ENCODE peak calls at places on chromosome 18, in four cellular contexts. H is astrocyte, D is tibial artery, N is lower lobe of right lung. J is an unnamed sample.

GRCh38 chr18:2150566-2150965 is 420.7 kb downstream of the METTL4 start:
- DNase-seq in D (no peak), N (no peak), H (no peak), J (no peak)

GRCh38 chr18:78650926-78651325 is 328.7 kb upstream of the SALL3 start:
- DNase-seq in D (no peak), N (no peak), H (no peak), J (no peak)

GRCh38 chr18:6086731-6087130 is 191.4 kb upstream of the TMEM200C start:
- DNase-seq in H (peak; percentile 28), N (no peak), D (no peak), J (no peak)

GRCh38 chr18:75221397-75221796 is 10.8 kb downstream of the TSHZ1 start:
- DNase-seq in N (no peak), H (no peak), D (no peak), J (no peak)

GRCh38 chr18:6525593-6525992 is 110.9 kb upstream of the L3MBTL4 start:
- DNase-seq in N (no peak), H (no peak), D (no peak), J (no peak)

GRCh38 chr18:74654637-74655036 is 57.0 kb downstream of the ZNF407 start:
- DNase-seq in D (no peak), H (peak; percentile 15), N (no peak), J (no peak)

GRCh38 chr18:44409524-44409923 is 271.2 kb upstream of the SETBP1 start:
- DNase-seq in D (no peak), N (no peak), H (no peak), J (no peak)

GRCh38 chr18:79400591-79401381 is 5.1 kb downstream of the NFATC1 start:
- DNase-seq in N (peak; percentile 51), H (no peak), D (no peak), J (no peak)

GRCh38 chr18:46452820-46453219 is 204.2 kb downstream of the LOXHD1 start:
- DNase-seq in D (no peak), H (peak; percentile 33), N (no peak), J (no peak)

GRCh38 chr18:30971338-30971956 is 71.1 kb downstream of the DSC3 start:
- DNase-seq in H (no peak), D (no peak), N (no peak), J (no peak)

GRCh38 chr18:3250237-3251107 is 2.9 kb downstream of the MYL12A start:
- DNase-seq in H (peak; percentile 89), D (no peak), N (no peak), J (no peak)

GRCh38 chr18:31155498-31155897 is 7.2 kb downstream of the DSC1 start:
- DNase-seq in N (no peak), H (no peak), D (no peak), J (no peak)

GRCh38 chr18:6521804-6522418 is 107.2 kb upstream of the L3MBTL4 start:
- DNase-seq in N (no peak), D (no peak), H (peak; percentile 8), J (no peak)

GRCh38 chr18:48991299-48992055 is 40.7 kb upstream of the SMAD7 start:
- DNase-seq in N (no peak), H (no peak), D (no peak), J (no peak)
- H3K4me1 ChIP-seq in N (peaks cover 33% of the 10 kb centered on the region), H (peaks cover 49% of the 10 kb centered on the region), D (peaks cover 62% of the 10 kb centered on the region), J (peaks cover 54% of the 10 kb centered on the region)

GRCh38 chr18:71223487-71223886 is 934.6 kb downstream of the SOCS6 start:
- DNase-seq in N (no peak), D (no peak), H (no peak), J (no peak)

DNA sequence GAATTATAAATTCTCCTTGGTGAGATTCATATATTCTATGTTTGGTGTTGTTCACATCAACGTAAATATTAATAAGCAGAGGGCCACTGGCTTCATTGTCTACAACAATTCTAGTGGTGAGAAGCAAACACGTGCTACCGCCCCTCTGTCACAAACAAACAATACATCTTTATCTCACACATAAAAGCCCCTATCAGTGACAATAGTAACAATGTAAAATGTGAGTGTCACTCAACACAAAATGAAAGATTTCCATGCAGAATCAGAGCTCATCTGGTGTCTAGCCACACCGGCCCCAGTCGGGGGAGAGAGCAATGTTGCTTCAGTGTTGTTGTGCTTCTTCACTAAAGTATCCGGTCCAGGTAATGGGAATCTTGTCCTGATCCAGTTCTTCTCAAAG is 932.6 kb downstream of the SOCS6 start:
- DNase-seq in H (no peak), D (no peak), N (no peak), J (no peak)
- H3K27ac ChIP-seq in H (no peak overlapping the region), D (no peak overlapping the region), N (no peak overlapping the region), J (no peak overlapping the region)

GRCh38 chr18:64132871-64133270 is 16.0 kb downstream of the LINC00305 start:
- DNase-seq in D (no peak), N (no peak), H (no peak), J (no peak)

GRCh38 chr18:64134044-64134757 is 14.7 kb downstream of the LINC00305 start:
- DNase-seq in H (peak; percentile 10), D (no peak), N (no peak), J (no peak)

GRCh38 chr18:64127172-64127571 is 21.7 kb downstream of the LINC00305 start:
- DNase-seq in N (no peak), H (no peak), D (no peak), J (no peak)

DNA sequence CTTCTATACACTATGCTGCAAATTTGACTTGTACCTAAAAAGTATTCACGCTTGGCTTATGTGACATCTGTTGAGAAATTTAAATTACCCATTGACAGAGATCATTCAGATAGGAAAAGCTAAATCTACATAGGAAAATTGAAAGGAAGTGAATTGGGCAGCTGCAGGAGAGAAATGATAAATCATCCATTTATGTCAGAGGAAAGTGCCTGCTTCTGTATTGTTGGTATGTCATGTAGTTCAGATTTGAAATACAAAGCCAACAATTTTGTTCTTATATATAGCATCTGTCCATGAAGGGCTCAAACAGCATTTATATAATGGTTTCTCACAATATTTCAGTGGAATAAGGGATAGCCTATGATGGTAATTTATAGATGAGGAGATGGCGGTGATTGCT is 17.6 kb downstream of the LINC00305 start:
- DNase-seq in H (no peak), D (no peak), N (no peak), J (no peak)
- H3K4me1 ChIP-seq in H (peaks cover 6% of the 10 kb centered on the region), D (no peaks in the 10 kb centered on the region), N (no peaks in the 10 kb centered on the region), J (no peaks in the 10 kb centered on the region)

GRCh38 chr18:54828290-54828871 is at the start of gene RAB27B:
- DNase-seq in N (peak; percentile 89), H (peak; percentile 93), D (peak; percentile 65), J (peak; percentile 69)
- H3K27ac ChIP-seq in N (peak within 1 kb of the TSS; percentile 80), H (peak within 1 kb of the TSS; percentile 73), D (no peak within 1 kb of the TSS), J (no peak within 1 kb of the TSS)

DNA sequence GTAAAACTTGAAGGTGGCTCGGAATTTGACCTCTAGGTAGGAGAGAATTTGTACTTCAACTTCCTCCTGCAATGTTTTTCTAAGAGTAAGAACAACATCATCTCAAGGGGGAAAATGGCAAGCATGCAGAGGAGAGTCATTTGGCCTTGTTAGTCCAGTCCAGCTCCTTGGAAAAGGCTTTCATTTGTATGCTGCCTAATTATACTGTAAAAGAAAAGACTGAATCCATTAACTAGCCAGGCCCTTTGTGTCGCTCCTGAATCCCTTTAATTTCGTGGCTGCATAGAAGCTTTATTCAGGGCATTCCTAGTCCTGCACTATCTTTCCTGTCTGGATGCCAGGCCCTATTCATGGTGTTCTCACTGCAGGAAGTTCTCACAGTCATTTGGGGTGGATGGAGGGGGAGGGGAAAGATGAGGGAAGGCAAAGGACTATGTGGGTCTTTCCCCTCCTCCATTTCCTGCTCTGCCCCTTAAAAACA is 36.0 kb downstream of the PHLPP1 start:
- DNase-seq in N (no peak), H (peak; percentile 63), D (no peak), J (no peak)
- H3K4me1 ChIP-seq in N (peaks cover 13% of the 10 kb centered on the region), H (peaks cover 21% of the 10 kb centered on the region), D (peaks cover 8% of the 10 kb centered on the region), J (no peaks in the 10 kb centered on the region)

GRCh38 chr18:28176933-28177827 is at the start of gene CDH2:
- DNase-seq in H (peak; percentile 88), N (peak; percentile 44), D (no peak), J (peak; percentile 72)

GRCh38 chr18:28175930-28176673 is 828 bp downstream of the CDH2 start:
- DNase-seq in D (no peak), N (no peak), H (no peak), J (no peak)

GRCh38 chr18:28178720-28179119 is 1.8 kb upstream of the CDH2 start:
- DNase-seq in D (no peak), N (no peak), H (peak; percentile 64), J (no peak)

GRCh38 chr18:28176674-28176932 is 327 bp downstream of the CDH2 start:
- DNase-seq in H (no peak), N (no peak), D (no peak), J (no peak)

GRCh38 chr18:28177828-28178635 is 1.1 kb upstream of the CDH2 start:
- DNase-seq in N (no peak), H (peak; percentile 47), D (no peak), J (no peak)
- H3K27ac ChIP-seq in N (no peak overlapping the region), H (peak overlapping the region; percentile 87), D (peak overlapping the region; percentile 5), J (peak overlapping the region; percentile 81)

GRCh38 chr18:76482971-76483691 is 11.9 kb downstream of the ZNF516 start:
- DNase-seq in D (peak; percentile 40), H (no peak), N (no peak), J (no peak)

GRCh38 chr18:76484749-76485387 is 10.2 kb downstream of the ZNF516 start:
- DNase-seq in H (no peak), N (no peak), D (no peak), J (no peak)

GRCh38 chr18:76480913-76481312 is 14.1 kb downstream of the ZNF516 start:
- DNase-seq in D (peak; percentile 48), N (no peak), H (no peak), J (no peak)

GRCh38 chr18:76483780-76484179 is 11.3 kb downstream of the ZNF516 start:
- DNase-seq in N (no peak), H (no peak), D (peak; percentile 40), J (no peak)

DNA sequence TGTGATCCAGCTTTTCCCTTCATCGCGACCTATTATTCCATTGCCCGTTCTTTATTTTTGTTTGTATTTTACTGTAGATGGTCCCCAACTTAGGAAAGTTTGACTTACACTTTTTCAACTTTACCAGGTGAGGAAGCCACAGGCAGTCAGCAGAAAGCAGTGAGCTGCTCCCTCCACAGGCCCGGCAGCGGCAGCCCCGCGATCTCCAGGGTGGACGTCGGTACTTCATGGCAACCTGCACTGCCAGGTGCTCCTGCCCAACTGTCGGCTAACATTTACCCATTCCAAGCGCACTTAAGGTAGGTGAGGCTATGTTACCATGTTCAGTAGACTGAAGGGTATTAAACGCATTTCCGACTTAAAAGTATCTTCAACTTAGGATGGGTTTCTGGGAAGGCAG is 12.8 kb downstream of the ZNF516 start:
- DNase-seq in H (no peak), D (no peak), N (no peak), J (no peak)
- H3K4me1 ChIP-seq in H (peaks cover 5% of the 10 kb centered on the region), D (no peaks in the 10 kb centered on the region), N (peaks cover 20% of the 10 kb centered on the region), J (no peaks in the 10 kb centered on the region)

J was measured in ascending aorta.